ENCODE peak calls at places on chromosomes 12 and 14, in eight cellular contexts. A is ureter; D is tibial nerve; J is SW 1271; O is HuH-7.5; H is posterior cingulate gyrus; U is CD8-positive, alpha-beta memory T cell; C is activated CD4-positive, alpha-beta T cell treated with anti-CD3 and anti-CD28 coated beads, Interleukin-2, amount 50 U/mL, for 1 hour. T is an unnamed sample.

GRCh38 chr12:94841171-94841570 is 162.3 kb downstream of the NDUFA12 start:
- DNase-seq in U (no peak), A (no peak), D (no peak), C (no peak), O (no peak), J (no peak), H (no peak), T (peak; percentile 19)

GRCh38 chr14:90828642-90829487 is 12.6 kb upstream of the TTC7B start:
- DNase-seq in H (no peak), A (no peak), D (no peak), J (no peak), U (no peak), O (no peak), C (no peak), T (no peak)

GRCh38 chr14:91376547-91377477 is 40.8 kb downstream of the CCDC88C start:
- DNase-seq in A (no peak), O (no peak), J (no peak), C (no peak), H (no peak), U (peak; percentile 50), D (no peak), T (no peak)

GRCh38 chr14:38605193-38606114 is 349.6 kb upstream of the CLEC14A start:
- DNase-seq in D (no peak), U (no peak), A (no peak), O (no peak), H (no peak), C (no peak), J (peak; percentile 3), T (no peak)

GRCh38 chr12:52506858-52507715 is 13.1 kb downstream of the KRT5 start:
- DNase-seq in O (peak; percentile 41), J (peak; percentile 26), D (no peak), C (no peak), A (no peak), H (no peak), U (no peak), T (peak; percentile 65)

GRCh38 chr14:21874167-21874566 is 200.5 kb upstream of the OR4E1 start:
- DNase-seq in A (no peak), C (no peak), U (no peak), H (no peak), O (no peak), J (no peak), D (no peak), T (no peak)

GRCh38 chr14:50529288-50530179 is 2.8 kb downstream of the MAP4K5 start:
- DNase-seq in A (no peak), H (no peak), D (no peak), J (no peak), C (no peak), U (no peak), O (no peak), T (peak; percentile 48)

GRCh38 chr14:90495357-90496276 is 98.8 kb downstream of the CALM1 start:
- DNase-seq in H (no peak), J (no peak), C (peak; percentile 46), U (peak; percentile 27), O (peak; percentile 76), D (no peak), A (no peak), T (peak; percentile 80)

GRCh38 chr12:19181666-19182426 is 52.3 kb downstream of the PLEKHA5 start:
- DNase-seq in A (no peak), J (peak; percentile 28), H (no peak), C (no peak), U (no peak), D (no peak), O (no peak), T (no peak)

GRCh38 chr14:98736701-98737338 is 535.2 kb downstream of the BCL11B start:
- DNase-seq in O (no peak), J (no peak), H (no peak), D (no peak), C (no peak), U (no peak), A (no peak), T (no peak)

GRCh38 chr14:31297701-31298344 is 90.2 kb upstream of the HECTD1 start:
- DNase-seq in J (no peak), O (no peak), U (no peak), D (no peak), A (no peak), C (no peak), H (no peak), T (peak; percentile 43)

GRCh38 chr12:54001283-54002187 is 1.6 kb downstream of the HOXC9 start:
- DNase-seq in H (no peak), C (no peak), J (no peak), O (no peak), A (no peak), U (no peak), D (no peak), T (no peak)

GRCh38 chr12:52061470-52062166 is 8.2 kb upstream of the ATG101 start:
- DNase-seq in O (no peak), C (no peak), D (peak; percentile 42), H (peak; percentile 82), U (no peak), A (no peak), J (no peak), T (no peak)